ENCODE peak calls at places on chromosomes 16 and 17, in eight cellular contexts. I is HS-5; B is NCI-H1930; R is brain pericyte; L is endothelial cell; H is mammary epithelial cell; J is stimulated activated CD4-positive, alpha-beta T cell treated with anti-CD3 and anti-CD28 coated beads, Interleukin-15, amount 100 ng/mL, for 24 hours; S is T-helper 1 cell. A is an unnamed sample.

GRCh38 chr17:78466786-78467715 is 88.6 kb downstream of the PGS1 start:
- DNase-seq in H (no peak), L (no peak), J (no peak), R (no peak), I (no peak), B (no peak), S (no peak), A (no peak)

GRCh38 chr16:77171750-77172635 is 19.0 kb upstream of the MON1B start:
- DNase-seq in R (peak), J (no peak), S (no peak), H (peak), L (peak), B (peak), I (peak), A (peak)

GRCh38 chr17:77886387-77886728 is 72.1 kb upstream of the TNRC6C start:
- DNase-seq in L (no peak), H (peak), J (no peak), S (no peak), B (no peak), R (no peak), I (no peak), A (no peak)

GRCh38 chr16:66447491-66447890 is 20.4 kb downstream of the BEAN1 start:
- DNase-seq in J (no peak), S (no peak), L (no peak), R (no peak), I (no peak), B (no peak), H (no peak), A (no peak)

GRCh38 chr17:1643293-1643998 is 2.1 kb downstream of the SCARF1 start:
- DNase-seq in R (no peak), J (peak), L (peak), S (peak), I (no peak), H (peak), B (peak), A (peak)

GRCh38 chr16:81384006-81384405 is 60.6 kb upstream of the CMIP start:
- DNase-seq in B (no peak), L (no peak), I (no peak), R (no peak), S (no peak), H (no peak), J (no peak), A (no peak)

GRCh38 chr17:46962374-46962790 is 16.7 kb downstream of the RPRML start:
- DNase-seq in B (no peak), L (no peak), I (no peak), H (no peak), R (no peak), S (no peak), J (no peak), A (no peak)

GRCh38 chr17:78107976-78108725 is 20.4 kb downstream of the TMC6 start:
- DNase-seq in B (no peak), R (no peak), S (no peak), J (no peak), H (no peak), I (no peak), L (no peak), A (no peak)

GRCh38 chr16:29899516-29900101 is at the start of gene SEZ6L2:
- DNase-seq in I (peak), H (peak), B (peak), S (peak), L (peak), J (peak), R (peak), A (peak)

GRCh38 chr17:28711723-28712036 is at the start of gene PROCA1:
- DNase-seq in S (no peak), J (no peak), L (no peak), I (no peak), H (no peak), B (no peak), R (no peak), A (no peak)

GRCh38 chr16:3876695-3877094 is 3.8 kb downstream of the CREBBP start:
- DNase-seq in L (no peak), B (no peak), R (no peak), S (no peak), I (no peak), H (no peak), J (no peak), A (no peak)

GRCh38 chr16:84932691-84933090 is 78.6 kb downstream of the ZDHHC7 start:
- DNase-seq in L (no peak), H (no peak), I (no peak), B (no peak), S (no peak), J (no peak), R (no peak), A (no peak)

GRCh38 chr16:14501331-14502255 is 128.5 kb downstream of the PARN start:
- DNase-seq in H (peak), I (peak), R (peak), S (no peak), L (peak), B (no peak), J (peak), A (peak)

GRCh38 chr17:80358131-80358530 is 56.8 kb upstream of the ENDOV start:
- DNase-seq in H (no peak), J (no peak), B (no peak), L (no peak), S (no peak), R (no peak), I (no peak), A (no peak)

GRCh38 chr16:19118938-19119431 is 5.2 kb downstream of the ITPRIPL2 start:
- DNase-seq in J (peak), R (no peak), L (no peak), S (no peak), H (peak), I (peak), B (no peak), A (no peak)

GRCh38 chr16:80993293-80993691 is 13.4 kb downstream of the CMC2 start:
- DNase-seq in L (no peak), B (no peak), I (peak), J (no peak), H (peak), S (no peak), R (no peak), A (peak)

GRCh38 chr17:59914274-59914854 is 21.4 kb downstream of the RPS6KB1 start:
- DNase-seq in J (no peak), H (peak), L (no peak), S (no peak), B (peak), R (no peak), I (no peak), A (no peak)

GRCh38 chr17:57370583-57370982 is 114.3 kb downstream of the MSI2 start:
- DNase-seq in R (no peak), I (no peak), H (no peak), S (no peak), B (no peak), L (no peak), J (no peak), A (no peak)

GRCh38 chr17:34580685-34581445 is 1.5 kb downstream of the TMEM132E start:
- DNase-seq in I (no peak), H (no peak), R (no peak), S (no peak), J (peak), L (peak), B (peak), A (no peak)

GRCh38 chr17:78868391-78868790 is 27.8 kb upstream of the USP36 start:
- DNase-seq in B (no peak), R (no peak), I (no peak), J (no peak), L (no peak), H (no peak), S (no peak), A (no peak)

GRCh38 chr17:57965521-57966160 is 10.4 kb upstream of the CUEDC1 start:
- DNase-seq in S (no peak), L (no peak), R (no peak), J (no peak), B (no peak), H (no peak), I (no peak), A (no peak)

GRCh38 chr16:23225634-23226033 is 43.1 kb downstream of the SCNN1G start:
- DNase-seq in R (no peak), L (no peak), J (no peak), H (peak), I (no peak), S (no peak), B (no peak), A (no peak)

GRCh38 chr17:63995626-63996025 is 2.5 kb upstream of the PRR29 start:
- DNase-seq in I (no peak), B (no peak), J (no peak), H (no peak), L (no peak), R (no peak), S (no peak), A (no peak)

GRCh38 chr16:72099377-72099818 is 5.8 kb downstream of the DHX38 start:
- DNase-seq in H (peak), S (no peak), R (no peak), L (peak), B (no peak), I (no peak), J (peak), A (no peak)

GRCh38 chr17:79306688-79307323 is 232.2 kb downstream of the ENGASE start:
- DNase-seq in S (no peak), H (no peak), J (no peak), R (no peak), L (no peak), B (no peak), I (no peak), A (no peak)

GRCh38 chr17:72654746-72655145 is 437.7 kb downstream of the SLC39A11 start:
- DNase-seq in R (no peak), J (no peak), H (no peak), L (no peak), B (no peak), S (no peak), I (no peak), A (no peak)

GRCh38 chr17:63930951-63931575 is 1.1 kb downstream of the CD79B start:
- DNase-seq in I (no peak), L (peak), H (no peak), R (no peak), J (peak), B (no peak), S (peak), A (no peak)

GRCh38 chr16:73161977-73162376 is 114.0 kb upstream of the ZFHX3 start:
- DNase-seq in B (no peak), H (no peak), J (no peak), L (no peak), R (no peak), S (no peak), I (no peak), A (no peak)

GRCh38 chr16:50297301-50298074 is 31.1 kb downstream of the ADCY7 start:
- DNase-seq in B (no peak), I (no peak), L (no peak), J (no peak), H (no peak), R (no peak), S (no peak), A (no peak)

GRCh38 chr17:4490637-4491061 is 8.0 kb upstream of the SPNS2 start:
- DNase-seq in B (no peak), S (no peak), J (no peak), H (no peak), L (no peak), R (no peak), I (no peak), A (peak)

GRCh38 chr16:81528258-81528657 is 83.7 kb downstream of the CMIP start:
- DNase-seq in R (no peak), B (no peak), S (no peak), J (no peak), H (no peak), L (no peak), I (no peak), A (no peak)

GRCh38 chr17:83065660-83066542 is 13.5 kb upstream of the METRNL start:
- DNase-seq in L (no peak), J (peak), R (no peak), B (no peak), I (no peak), S (no peak), H (no peak), A (no peak)

GRCh38 chr17:73747221-73748002 is 103.2 kb upstream of the SDK2 start:
- DNase-seq in R (no peak), L (no peak), H (no peak), J (no peak), B (no peak), S (no peak), I (no peak), A (no peak)